ENCODE peak calls at places on chromosomes 6 and 20, in eight cellular contexts. One of them, this sample, is unnamed.

GRCh38 chr6:136226027-136226673 is 24.0 kb downstream of the MTFR2 start:
- DNase-seq in K562: peak; percentile 75
- DNase-seq in body of pancreas: peak; percentile 57
- DNase-seq in bronchial epithelial cell: peak; percentile 21
- DNase-seq in stomach: peak; percentile 69
- DNase-seq in IMR-90: peak; percentile 67
- DNase-seq in A673: peak; percentile 61
- DNase-seq in Panc1: peak; percentile 69
- DNase-seq in this sample: no peak

GRCh38 chr20:41150664-41151063 is 13.3 kb downstream of the PLCG1 start:
- DNase-seq in K562: peak; percentile 65
- DNase-seq in body of pancreas: no peak
- DNase-seq in bronchial epithelial cell: no peak
- DNase-seq in stomach: no peak
- DNase-seq in IMR-90: peak; percentile 29
- DNase-seq in A673: no peak
- DNase-seq in Panc1: no peak
- DNase-seq in this sample: no peak

GRCh38 chr6:50990750-50991446 is 172.2 kb downstream of the TFAP2B start:
- DNase-seq in K562: peak; percentile 53
- DNase-seq in body of pancreas: no peak
- DNase-seq in bronchial epithelial cell: peak; percentile 81
- DNase-seq in stomach: no peak
- DNase-seq in IMR-90: no peak
- DNase-seq in A673: peak; percentile 70
- DNase-seq in Panc1: peak; percentile 33
- DNase-seq in this sample: no peak

GRCh38 chr20:17431621-17432364 is 99.4 kb downstream of the BFSP1 start:
- DNase-seq in K562: peak; percentile 61
- DNase-seq in body of pancreas: peak; percentile 59
- DNase-seq in bronchial epithelial cell: peak; percentile 39
- DNase-seq in stomach: peak; percentile 51
- DNase-seq in IMR-90: peak; percentile 44
- DNase-seq in A673: peak; percentile 81
- DNase-seq in Panc1: peak; percentile 24
- DNase-seq in this sample: peak; percentile 73

GRCh38 chr6:18380165-18380564 is 7.0 kb upstream of the RNF144B start:
- DNase-seq in K562: no peak
- DNase-seq in body of pancreas: no peak
- DNase-seq in bronchial epithelial cell: peak; percentile 41
- DNase-seq in stomach: no peak
- DNase-seq in IMR-90: no peak
- DNase-seq in A673: no peak
- DNase-seq in Panc1: no peak
- DNase-seq in this sample: no peak

GRCh38 chr6:43122146-43122545 is 46.0 kb downstream of the PTK7 start:
- DNase-seq in K562: no peak
- DNase-seq in body of pancreas: no peak
- DNase-seq in bronchial epithelial cell: no peak
- DNase-seq in stomach: no peak
- DNase-seq in IMR-90: no peak
- DNase-seq in A673: no peak
- DNase-seq in Panc1: no peak
- DNase-seq in this sample: no peak

GRCh38 chr6:34459899-34460593 is 5.8 kb upstream of the PACSIN1 start:
- DNase-seq in K562: peak; percentile 82
- DNase-seq in body of pancreas: peak; percentile 70
- DNase-seq in bronchial epithelial cell: peak; percentile 66
- DNase-seq in stomach: peak; percentile 58
- DNase-seq in IMR-90: peak; percentile 48
- DNase-seq in A673: peak; percentile 58
- DNase-seq in Panc1: peak; percentile 50
- DNase-seq in this sample: no peak

GRCh38 chr6:79188101-79188500 is 46.4 kb downstream of the HMGN3 start:
- DNase-seq in K562: no peak
- DNase-seq in body of pancreas: no peak
- DNase-seq in bronchial epithelial cell: no peak
- DNase-seq in stomach: no peak
- DNase-seq in IMR-90: no peak
- DNase-seq in A673: no peak
- DNase-seq in Panc1: no peak
- DNase-seq in this sample: no peak

GRCh38 chr6:88913471-88913870 is 49.9 kb downstream of the RNGTT start:
- DNase-seq in K562: no peak
- DNase-seq in body of pancreas: no peak
- DNase-seq in bronchial epithelial cell: no peak
- DNase-seq in stomach: no peak
- DNase-seq in IMR-90: no peak
- DNase-seq in A673: no peak
- DNase-seq in Panc1: no peak
- DNase-seq in this sample: no peak

GRCh38 chr6:4936681-4937041 is 67.2 kb downstream of the RPP40 start:
- DNase-seq in K562: peak; percentile 69
- DNase-seq in body of pancreas: peak; percentile 38
- DNase-seq in bronchial epithelial cell: peak; percentile 61
- DNase-seq in stomach: no peak
- DNase-seq in IMR-90: peak; percentile 80
- DNase-seq in A673: peak; percentile 77
- DNase-seq in Panc1: no peak
- DNase-seq in this sample: no peak

GRCh38 chr6:47700051-47700450 is 1.7 kb downstream of the ADGRF4 start:
- DNase-seq in K562: no peak
- DNase-seq in body of pancreas: no peak
- DNase-seq in bronchial epithelial cell: peak; percentile 100
- DNase-seq in stomach: no peak
- DNase-seq in IMR-90: peak; percentile 16
- DNase-seq in A673: no peak
- DNase-seq in Panc1: no peak
- DNase-seq in this sample: no peak

GRCh38 chr20:44832724-44833123 is 22.4 kb upstream of the RIMS4 start:
- DNase-seq in K562: no peak
- DNase-seq in body of pancreas: no peak
- DNase-seq in bronchial epithelial cell: peak; percentile 26
- DNase-seq in stomach: no peak
- DNase-seq in IMR-90: no peak
- DNase-seq in A673: peak; percentile 70
- DNase-seq in Panc1: no peak
- DNase-seq in this sample: no peak

GRCh38 chr6:22049002-22049401 is 247.8 kb downstream of the PRL start:
- DNase-seq in K562: no peak
- DNase-seq in body of pancreas: no peak
- DNase-seq in bronchial epithelial cell: peak; percentile 26
- DNase-seq in stomach: no peak
- DNase-seq in IMR-90: peak; percentile 32
- DNase-seq in A673: no peak
- DNase-seq in Panc1: no peak
- DNase-seq in this sample: no peak

GRCh38 chr20:38872491-38873049 is 53.6 kb upstream of the FAM83D start:
- DNase-seq in K562: no peak
- DNase-seq in body of pancreas: no peak
- DNase-seq in bronchial epithelial cell: no peak
- DNase-seq in stomach: no peak
- DNase-seq in IMR-90: no peak
- DNase-seq in A673: no peak
- DNase-seq in Panc1: no peak
- DNase-seq in this sample: no peak

GRCh38 chr20:38874460-38875169 is 51.6 kb upstream of the FAM83D start:
- DNase-seq in K562: no peak
- DNase-seq in body of pancreas: no peak
- DNase-seq in bronchial epithelial cell: no peak
- DNase-seq in stomach: no peak
- DNase-seq in IMR-90: no peak
- DNase-seq in A673: no peak
- DNase-seq in Panc1: no peak
- DNase-seq in this sample: no peak

GRCh38 chr20:38877483-38877882 is 48.7 kb upstream of the FAM83D start:
- DNase-seq in K562: no peak
- DNase-seq in body of pancreas: no peak
- DNase-seq in bronchial epithelial cell: no peak
- DNase-seq in stomach: no peak
- DNase-seq in IMR-90: no peak
- DNase-seq in A673: no peak
- DNase-seq in Panc1: no peak
- DNase-seq in this sample: no peak

GRCh38 chr20:38873050-38873581 is 53.1 kb upstream of the FAM83D start:
- DNase-seq in K562: no peak
- DNase-seq in body of pancreas: no peak
- DNase-seq in bronchial epithelial cell: no peak
- DNase-seq in stomach: no peak
- DNase-seq in IMR-90: no peak
- DNase-seq in A673: no peak
- DNase-seq in Panc1: no peak
- DNase-seq in this sample: no peak

GRCh38 chr20:38875170-38875993 is 50.8 kb upstream of the FAM83D start:
- DNase-seq in K562: peak; percentile 22
- DNase-seq in body of pancreas: peak; percentile 53
- DNase-seq in bronchial epithelial cell: no peak
- DNase-seq in stomach: no peak
- DNase-seq in IMR-90: no peak
- DNase-seq in A673: no peak
- DNase-seq in Panc1: no peak
- DNase-seq in this sample: no peak
- TF ChIP-seq CTCF in K562: no peak
- TF ChIP-seq CTCF in body of pancreas: no peak
- TF ChIP-seq CTCF in bronchial epithelial cell: no peak
- TF ChIP-seq CTCF in stomach: no peak
- TF ChIP-seq CTCF in IMR-90: no peak
- TF ChIP-seq CTCF in A673: no peak
- TF ChIP-seq CTCF in Panc1: no peak
- TF ChIP-seq CTCF in this sample: no peak

DNA sequence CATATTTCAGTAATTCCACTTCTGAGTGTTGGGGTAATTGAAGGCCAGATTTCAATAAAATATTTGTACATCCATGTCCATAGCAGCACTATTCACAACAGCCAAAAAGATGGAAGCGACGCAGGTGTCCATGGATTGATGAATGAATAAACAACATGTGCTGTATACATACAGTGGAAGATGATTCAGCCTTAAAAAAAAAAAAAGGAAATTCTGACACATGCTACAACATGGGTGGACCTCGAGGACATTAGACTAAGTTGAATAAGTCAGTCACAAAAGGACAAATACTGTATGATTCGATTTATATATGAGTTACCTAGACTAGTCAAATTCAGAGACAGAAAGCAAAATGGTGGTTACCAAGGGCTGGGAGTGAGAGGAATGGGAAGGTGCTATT is 57.2 kb downstream of the TRAM2 start:
- DNase-seq in K562: no peak
- DNase-seq in body of pancreas: no peak
- DNase-seq in bronchial epithelial cell: peak; percentile 69
- DNase-seq in stomach: no peak
- DNase-seq in IMR-90: peak; percentile 39
- DNase-seq in A673: no peak
- DNase-seq in Panc1: no peak
- DNase-seq in this sample: no peak
- H3K36me3 ChIP-seq in K562: peaks cover 21% of the 10 kb centered on the region
- H3K36me3 ChIP-seq in body of pancreas: no peaks in the 10 kb centered on the region
- H3K36me3 ChIP-seq in bronchial epithelial cell: peaks cover 1% of the 10 kb centered on the region
- H3K36me3 ChIP-seq in stomach: peaks cover 18% of the 10 kb centered on the region
- H3K36me3 ChIP-seq in IMR-90: peaks cover 20% of the 10 kb centered on the region
- H3K36me3 ChIP-seq in A673: no peaks in the 10 kb centered on the region
- H3K36me3 ChIP-seq in Panc1: peaks cover 5% of the 10 kb centered on the region
- H3K36me3 ChIP-seq in this sample: peaks cover 14% of the 10 kb centered on the region

GRCh38 chr6:7921071-7921470 is 10.5 kb upstream of the TXNDC5 start:
- DNase-seq in K562: no peak
- DNase-seq in body of pancreas: no peak
- DNase-seq in bronchial epithelial cell: no peak
- DNase-seq in stomach: no peak
- DNase-seq in IMR-90: no peak
- DNase-seq in A673: no peak
- DNase-seq in Panc1: no peak
- DNase-seq in this sample: no peak
- H3K4me3 ChIP-seq in K562: no peak overlapping the region
- H3K4me3 ChIP-seq in body of pancreas: no peak overlapping the region
- H3K4me3 ChIP-seq in bronchial epithelial cell: no peak overlapping the region
- H3K4me3 ChIP-seq in stomach: no peak overlapping the region
- H3K4me3 ChIP-seq in IMR-90: no peak overlapping the region
- H3K4me3 ChIP-seq in A673: no peak overlapping the region
- H3K4me3 ChIP-seq in Panc1: no peak overlapping the region
- H3K4me3 ChIP-seq in this sample: no peak overlapping the region

DNA sequence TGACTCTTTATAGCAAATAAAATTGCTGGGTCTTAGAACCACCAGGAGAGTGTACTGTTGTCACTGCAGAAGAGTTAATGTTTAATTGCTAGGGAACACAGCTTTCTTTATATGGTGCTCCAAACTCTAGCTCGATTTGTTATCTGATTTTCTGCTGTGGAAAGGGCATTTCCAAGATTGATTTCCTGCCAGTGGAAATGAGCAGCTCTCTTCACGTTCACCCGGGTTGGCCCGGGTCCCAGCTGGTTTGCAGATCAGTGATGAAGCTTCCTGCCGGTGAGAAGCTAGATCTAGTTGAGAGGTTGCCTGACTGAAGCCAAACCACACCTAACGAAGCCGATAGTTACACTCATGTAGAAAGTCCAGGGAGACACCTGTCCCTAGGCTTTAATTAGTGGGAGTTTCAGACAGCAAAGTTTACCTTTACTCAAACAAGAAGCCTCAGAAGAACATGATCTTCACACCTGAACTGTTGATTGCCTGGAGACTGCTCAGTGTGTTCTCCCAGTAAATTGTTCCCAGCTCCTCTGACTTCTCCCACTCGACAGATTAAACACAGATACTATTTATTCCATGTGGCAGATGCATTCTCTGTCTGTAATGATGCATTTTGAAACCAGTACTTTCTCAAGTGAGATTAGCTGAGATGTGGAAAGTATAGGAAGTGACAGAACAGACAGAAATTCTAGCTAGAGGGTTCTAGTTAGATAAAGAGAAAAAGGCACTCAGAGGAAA is 27.8 kb downstream of the PAQR8 start:
- DNase-seq in K562: peak; percentile 59
- DNase-seq in body of pancreas: peak; percentile 80
- DNase-seq in bronchial epithelial cell: peak; percentile 51
- DNase-seq in stomach: peak; percentile 89
- DNase-seq in IMR-90: peak; percentile 50
- DNase-seq in A673: peak; percentile 41
- DNase-seq in Panc1: no peak
- DNase-seq in this sample: peak; percentile 70
- TF ChIP-seq CTCF in K562: no peak
- TF ChIP-seq CTCF in body of pancreas: peak; percentile 43
- TF ChIP-seq CTCF in bronchial epithelial cell: no peak
- TF ChIP-seq CTCF in stomach: no peak
- TF ChIP-seq CTCF in IMR-90: no peak
- TF ChIP-seq CTCF in A673: no peak
- TF ChIP-seq CTCF in Panc1: no peak
- TF ChIP-seq CTCF in this sample: no peak

This sample was measured in upper lobe of right lung.